ENCODE peak calls at places on chromosomes 4 and X, in ten cellular contexts. Y is activated T-cell treated with anti-CD3 and anti-CD28 coated beads, Interleukin-2, amount 50 U/mL, for 1 hour; Q is SHP77; H is thyroid gland; K is KBM-7; U is stimulated activated CD4-positive, alpha-beta T cell treated with anti-CD3 and anti-CD28 coated beads, Interleukin-4, amount 100 ng/mL, for 1 hour; M is MM.1S; E is substantia nigra; S is GM03348; P is HS-27A. C is an unnamed sample.

GRCh38 chrX:72394518-72395163 is 88.9 kb upstream of the CITED1 start:
- DNase-seq in Y (no peak), Q (no peak), H (peak), K (peak), U (no peak), M (no peak), E (no peak), S (peak), P (no peak), C (no peak)

GRCh38 chrX:51641421-51642021 is 22.8 kb upstream of the CENPVL3 start:
- DNase-seq in Y (no peak), Q (peak), H (no peak), K (peak), U (no peak), M (peak), E (no peak), S (peak), P (no peak), C (no peak)

GRCh38 chr4:185567828-185568442 is 32.6 kb upstream of the PDLIM3 start:
- DNase-seq in Y (no peak), Q (no peak), H (no peak), K (no peak), U (no peak), M (no peak), E (no peak), S (peak), P (no peak), C (no peak)

GRCh38 chrX:39445336-39445735 is 644.1 kb downstream of the MID1IP1 start:
- DNase-seq in Y (peak), Q (no peak), H (no peak), K (peak), U (peak), M (peak), E (no peak), S (no peak), P (no peak), C (peak)

GRCh38 chr4:159305129-159305528 is 202.2 kb downstream of the RAPGEF2 start:
- DNase-seq in Y (no peak), Q (no peak), H (no peak), K (no peak), U (no peak), M (no peak), E (no peak), S (no peak), P (no peak), C (no peak)

GRCh38 chr4:54516556-54517215 is 141.1 kb upstream of the KIT start:
- DNase-seq in Y (no peak), Q (no peak), H (no peak), K (no peak), U (no peak), M (no peak), E (no peak), S (no peak), P (no peak), C (no peak)

GRCh38 chr4:153084249-153084648 is 120.0 kb upstream of the TRIM2 start:
- DNase-seq in Y (no peak), Q (no peak), H (no peak), K (no peak), U (no peak), M (no peak), E (no peak), S (no peak), P (no peak), C (no peak)

GRCh38 chr4:118076958-118077766 is 42.9 kb downstream of the NDST3 start:
- DNase-seq in Y (no peak), Q (no peak), H (no peak), K (peak), U (no peak), M (peak), E (no peak), S (peak), P (no peak), C (no peak)

GRCh38 chrX:38660395-38661179 is 99.2 kb downstream of the TSPAN7 start:
- DNase-seq in Y (no peak), Q (no peak), H (no peak), K (no peak), U (no peak), M (peak), E (no peak), S (no peak), P (no peak), C (no peak)

GRCh38 chr4:183326853-183327252 is 4.6 kb upstream of the CLDN24 start:
- DNase-seq in Y (no peak), Q (no peak), H (no peak), K (no peak), U (no peak), M (no peak), E (no peak), S (no peak), P (no peak), C (no peak)

GRCh38 chrX:17601816-17602215 is 135.5 kb upstream of the SCML1 start:
- DNase-seq in Y (no peak), Q (no peak), H (no peak), K (no peak), U (no peak), M (no peak), E (no peak), S (no peak), P (no peak), C (no peak)

GRCh38 chr4:182507808-182508207 is 264.6 kb downstream of the TENM3 start:
- DNase-seq in Y (no peak), Q (no peak), H (no peak), K (no peak), U (no peak), M (no peak), E (no peak), S (peak), P (no peak), C (no peak)

GRCh38 chrX:57227691-57228090 is 58.8 kb upstream of the FAAH2 start:
- DNase-seq in Y (no peak), Q (no peak), H (no peak), K (peak), U (no peak), M (no peak), E (no peak), S (no peak), P (no peak), C (no peak)

GRCh38 chr4:121789960-121790829 is 10.9 kb upstream of the EXOSC9 start:
- DNase-seq in Y (no peak), Q (no peak), H (no peak), K (no peak), U (no peak), M (no peak), E (no peak), S (peak), P (no peak), C (no peak)

C was measured in activated CD4-positive, CD25-positive, alpha-beta regulatory T cell treated with anti-CD3 and anti-CD28 coated beads, Interleukin-2, amount 50 U/mL, for 72 hours.